ENCODE peak calls at places on chromosomes 16 and 17, in seven cellular contexts. E, A, B, S, Y, C and I are unnamed samples.

GRCh38 chr16:31451681-31452351 is 7.5 kb upstream of the ARMC5 start:
- DNase-seq in C (no peak), B (no peak), Y (peak), E (no peak), A (no peak), S (peak), I (no peak)

GRCh38 chr16:23182206-23182674 is 305 bp upstream of the SCNN1G start:
- DNase-seq in B (peak), E (peak), S (peak), C (peak), A (no peak), Y (peak), I (no peak)

GRCh38 chr16:10729649-10730048 is 14.0 kb upstream of the NUBP1 start:
- DNase-seq in E (no peak), C (no peak), S (peak), A (no peak), Y (peak), B (no peak), I (no peak)

GRCh38 chr17:64991726-64992125 is 64.8 kb downstream of the GNA13 start:
- DNase-seq in Y (no peak), B (no peak), C (no peak), S (no peak), E (no peak), A (no peak), I (no peak)

GRCh38 chr16:64225036-64225435 is 896.8 kb downstream of the CDH11 start:
- DNase-seq in E (no peak), A (no peak), B (no peak), Y (no peak), S (no peak), C (no peak), I (no peak)

GRCh38 chr16:86025706-86026105 is 126.7 kb downstream of the IRF8 start:
- DNase-seq in C (no peak), Y (no peak), A (no peak), S (no peak), B (no peak), E (no peak), I (no peak)

GRCh38 chr17:61833536-61834203 is 29.7 kb downstream of the BRIP1 start:
- DNase-seq in A (no peak), C (no peak), S (peak), B (no peak), E (no peak), Y (peak), I (no peak)

GRCh38 chr17:46822388-46822921 is 4.0 kb upstream of the WNT3 start:
- DNase-seq in Y (no peak), A (no peak), S (no peak), B (peak), C (peak), E (no peak), I (no peak)

GRCh38 chr16:15861996-15862395 is 5.2 kb upstream of the MYH11 start:
- DNase-seq in Y (no peak), S (no peak), E (no peak), C (no peak), A (no peak), B (no peak), I (no peak)

GRCh38 chr17:1744551-1745512 is 2.2 kb downstream of the SERPINF2 start:
- DNase-seq in S (no peak), B (no peak), E (no peak), Y (no peak), A (no peak), C (no peak), I (no peak)

GRCh38 chr16:54715011-54715410 is 215.7 kb upstream of the IRX5 start:
- DNase-seq in E (no peak), B (no peak), A (no peak), C (no peak), S (no peak), Y (no peak), I (no peak)

GRCh38 chr16:87789437-87790277 is 23.9 kb upstream of the KLHDC4 start:
- DNase-seq in B (no peak), C (no peak), S (peak), E (no peak), A (no peak), Y (peak), I (no peak)

GRCh38 chr17:2925011-2925410 is 128.8 kb downstream of the RAP1GAP2 start:
- DNase-seq in B (no peak), S (no peak), C (no peak), A (no peak), Y (no peak), E (no peak), I (no peak)

GRCh38 chr16:75593825-75594820 is 27.9 kb downstream of the GABARAPL2 start:
- DNase-seq in E (no peak), C (no peak), B (peak), S (peak), A (no peak), Y (peak), I (no peak)

GRCh38 chr17:68461589-68461988 is 4.3 kb upstream of the WIPI1 start:
- DNase-seq in S (no peak), A (no peak), Y (no peak), E (no peak), C (peak), B (peak), I (no peak)

GRCh38 chr17:17853811-17854527 is 17.2 kb upstream of the SREBF1 start:
- DNase-seq in A (no peak), B (no peak), C (peak), Y (no peak), E (no peak), S (no peak), I (no peak)

GRCh38 chr17:65013613-65014391 is 42.7 kb downstream of the GNA13 start:
- DNase-seq in B (peak), S (peak), Y (peak), A (peak), C (peak), E (no peak), I (peak)

GRCh38 chr17:56468840-56469239 is 124.7 kb upstream of the NOG start:
- DNase-seq in S (no peak), E (no peak), A (no peak), C (no peak), Y (no peak), B (no peak), I (no peak)

GRCh38 chr17:50841949-50842354 is 6.6 kb downstream of the WFIKKN2 start:
- DNase-seq in Y (peak), B (peak), E (peak), C (peak), S (peak), A (no peak), I (no peak)

GRCh38 chr16:943971-944370 is 26.8 kb downstream of the LMF1 start:
- DNase-seq in S (no peak), E (no peak), Y (no peak), A (no peak), C (no peak), B (no peak), I (no peak)